ENCODE peak calls at places on chromosomes 7 and 10, in five cellular contexts. O is right lobe of liver, E is tibial nerve, D is IMR-90, S is ovary. I is an unnamed sample.

GRCh38 chr10:14838582-14839304 is 637 bp downstream of the HSPA14 start:
- DNase-seq in O (peak), E (no peak), D (no peak), S (peak), I (peak)

GRCh38 chr7:120877706-120878105 is 19.8 kb upstream of the TSPAN12 start:
- DNase-seq in O (no peak), E (no peak), D (no peak), S (no peak), I (no peak)

GRCh38 chr10:89206402-89207180 is 526 bp downstream of the CH25H start:
- DNase-seq in O (peak), E (no peak), D (peak), S (peak), I (peak)

GRCh38 chr10:80488539-80489066 is 34.5 kb downstream of the TSPAN14 start:
- DNase-seq in O (no peak), E (no peak), D (no peak), S (no peak), I (no peak)

GRCh38 chr7:50664461-50664922 is 99.3 kb upstream of the DDC start:
- DNase-seq in O (no peak), E (no peak), D (peak), S (no peak), I (no peak)

GRCh38 chr10:103476046-103476768 is 2.8 kb downstream of the CALHM3 start:
- DNase-seq in O (no peak), E (no peak), D (no peak), S (no peak), I (no peak)

GRCh38 chr7:17633099-17633498 is 307.2 kb downstream of the SNX13 start:
- DNase-seq in O (no peak), E (no peak), D (peak), S (no peak), I (no peak)

GRCh38 chr10:3312403-3312802 is 139.8 kb upstream of the PITRM1 start:
- DNase-seq in O (no peak), E (no peak), D (no peak), S (no peak), I (no peak)

GRCh38 chr7:122006687-122007086 is 133.7 kb downstream of the PTPRZ1 start:
- DNase-seq in O (no peak), E (no peak), D (no peak), S (no peak), I (no peak)

GRCh38 chr7:69757990-69758430 is 159.7 kb downstream of the AUTS2 start:
- DNase-seq in O (no peak), E (no peak), D (no peak), S (no peak), I (no peak)

GRCh38 chr10:9685596-9685995 is 1332.1 kb upstream of the CELF2 start:
- DNase-seq in O (no peak), E (no peak), D (no peak), S (no peak), I (no peak)

GRCh38 chr7:4799508-4800268 is 24.3 kb downstream of the AP5Z1 start:
- DNase-seq in O (no peak), E (peak), D (no peak), S (peak), I (no peak)

GRCh38 chr10:119207367-119207668 is at the start of gene GRK5:
- DNase-seq in O (peak), E (peak), D (peak), S (peak), I (peak)

GRCh38 chr7:151816562-151817314 is 60.2 kb downstream of the PRKAG2 start:
- DNase-seq in O (peak), E (no peak), D (no peak), S (no peak), I (no peak)

GRCh38 chr10:26214538-26215461 is 1.8 kb upstream of the GAD2 start:
- DNase-seq in O (no peak), E (no peak), D (no peak), S (no peak), I (no peak)

GRCh38 chr7:149886018-149886416 is 12.2 kb downstream of the ATP6V0E2 start:
- DNase-seq in O (no peak), E (no peak), D (no peak), S (no peak), I (no peak)

GRCh38 chr7:99373086-99374066 is 1.2 kb upstream of the ARPC1B start:
- DNase-seq in O (no peak), E (no peak), D (no peak), S (no peak), I (no peak)

GRCh38 chr7:44563171-44563679 is 10.5 kb downstream of the DDX56 start:
- DNase-seq in O (peak), E (no peak), D (no peak), S (no peak), I (no peak)

GRCh38 chr10:101781984-101782810 is 1.0 kb downstream of the NPM3 start:
- DNase-seq in O (no peak), E (no peak), D (no peak), S (no peak), I (peak)

GRCh38 chr10:50416181-50416824 is 165.0 kb upstream of the ASAH2 start:
- DNase-seq in O (no peak), E (no peak), D (peak), S (no peak), I (no peak)

GRCh38 chr10:32437334-32437733 is 8.6 kb upstream of the CCDC7 start:
- DNase-seq in O (no peak), E (no peak), D (peak), S (no peak), I (no peak)

GRCh38 chr10:59558066-59558465 is 151.6 kb downstream of the SLC16A9 start:
- DNase-seq in O (no peak), E (no peak), D (no peak), S (no peak), I (no peak)

GRCh38 chr7:85103352-85103751 is 83.5 kb downstream of the SEMA3D start:
- DNase-seq in O (no peak), E (peak), D (no peak), S (peak), I (peak)

GRCh38 chr7:16916111-16916639 is 34.4 kb upstream of the AGR3 start:
- DNase-seq in O (no peak), E (no peak), D (peak), S (no peak), I (no peak)

GRCh38 chr10:125631806-125632205 is 51.2 kb downstream of the TEX36 start:
- DNase-seq in O (no peak), E (no peak), D (no peak), S (no peak), I (no peak)

GRCh38 chr7:149285581-149285975 is 23.6 kb downstream of the ZNF783 start:
- DNase-seq in O (no peak), E (no peak), D (peak), S (peak), I (peak)

GRCh38 chr10:60944910-60945297 is 919 bp upstream of the RHOBTB1 start:
- DNase-seq in O (no peak), E (no peak), D (no peak), S (peak), I (no peak)

GRCh38 chr7:22001345-22002004 is 55.8 kb upstream of the CDCA7L start:
- DNase-seq in O (no peak), E (no peak), D (peak), S (no peak), I (no peak)

GRCh38 chr7:83643754-83644153 is 5.2 kb downstream of the SEMA3E start:
- DNase-seq in O (no peak), E (no peak), D (no peak), S (no peak), I (no peak)

GRCh38 chr7:30911561-30911969 is at the start of gene AQP1:
- DNase-seq in O (no peak), E (peak), D (no peak), S (peak), I (peak)

GRCh38 chr7:2116086-2116810 is 116.5 kb downstream of the MAD1L1 start:
- DNase-seq in O (no peak), E (no peak), D (peak), S (no peak), I (no peak)

GRCh38 chr7:39172137-39172536 is 194.4 kb downstream of the POU6F2 start:
- DNase-seq in O (no peak), E (no peak), D (no peak), S (no peak), I (no peak)

DNA sequence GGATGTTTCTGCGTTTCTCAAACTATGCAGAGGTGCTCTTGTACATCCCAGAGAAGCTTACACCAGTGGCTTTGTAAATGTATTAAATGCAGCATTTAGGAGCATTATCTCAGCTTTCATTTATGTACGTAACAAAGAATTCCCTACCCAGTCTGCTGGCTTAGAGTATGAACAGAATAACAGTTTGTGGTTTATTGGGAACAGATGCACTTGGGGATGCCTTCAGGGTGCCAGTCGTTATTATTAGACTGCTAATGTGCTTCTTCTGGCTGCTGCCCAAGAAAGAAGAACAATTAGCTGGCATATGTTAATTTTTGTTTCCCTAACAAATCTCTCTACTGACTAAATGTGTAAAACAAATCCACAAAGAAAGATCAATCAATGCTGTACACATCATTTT is 241.9 kb downstream of the FOXP2 start:
- DNase-seq in O (no peak), E (no peak), D (no peak), S (no peak), I (no peak)
- TF ChIP-seq POLR2A in O (no peak), E (no peak), D (no peak), S (no peak), I (no peak)

GRCh38 chr10:129964611-129965417 is 740 bp upstream of the EBF3 start:
- DNase-seq in O (no peak), E (no peak), D (no peak), S (no peak), I (peak)
- H3K4me3 ChIP-seq in O (no peak), E (peak), D (peak), S (no peak), I (no peak)

GRCh38 chr10:132636358-132636757 is 98.8 kb downstream of the INPP5A start:
- DNase-seq in O (peak), E (no peak), D (no peak), S (no peak), I (no peak)

GRCh38 chr10:132632851-132633684 is 95.5 kb downstream of the INPP5A start:
- DNase-seq in O (peak), E (no peak), D (peak), S (peak), I (no peak)

GRCh38 chr10:132632091-132632561 is 94.5 kb downstream of the INPP5A start:
- DNase-seq in O (peak), E (no peak), D (no peak), S (peak), I (no peak)

GRCh38 chr10:132634947-132635271 is 97.3 kb downstream of the INPP5A start:
- DNase-seq in O (no peak), E (no peak), D (no peak), S (no peak), I (no peak)

GRCh38 chr10:132634241-132634946 is 96.8 kb downstream of the INPP5A start:
- DNase-seq in O (peak), E (no peak), D (no peak), S (no peak), I (no peak)
- TF ChIP-seq CTCF in O (no peak), E (no peak), D (no peak), S (no peak), I (no peak)

GRCh38 chr7:91351374-91351773 is 87.1 kb downstream of the FZD1 start:
- DNase-seq in O (no peak), E (no peak), D (peak), S (no peak), I (no peak)
- TF ChIP-seq POLR2A in O (no peak), E (no peak), D (no peak), S (no peak), I (no peak)

GRCh38 chr7:128831994-128832879 is 2.0 kb downstream of the FLNC start:
- DNase-seq in O (no peak), E (no peak), D (peak), S (peak), I (no peak)
- H3K4me3 ChIP-seq in O (no peak), E (peak), D (peak), S (peak), I (no peak)

I was measured in lower leg skin.